ENCODE peak calls at places on chromosomes 16 and 17, in four cellular contexts. T, M, L and C are unnamed samples.

GRCh38 chr17:42518755-42519545 is 17.1 kb upstream of the NAGLU start:
- DNase-seq in T (peak; percentile 24), M (no peak), L (no peak), C (no peak)

GRCh38 chr16:17334096-17334495 is 136.7 kb downstream of the XYLT1 start:
- DNase-seq in T (no peak), M (peak; percentile 69), L (no peak), C (no peak)

GRCh38 chr16:6335072-6335471 is 997.6 kb upstream of the RBFOX1 start:
- DNase-seq in T (peak; percentile 23), M (no peak), L (no peak), C (no peak)

GRCh38 chr17:8563981-8564602 is 66.4 kb downstream of the MYH10 start:
- DNase-seq in T (no peak), M (peak; percentile 29), L (no peak), C (no peak)

GRCh38 chr17:29112780-29113295 is 67.4 kb downstream of the MYO18A start:
- DNase-seq in T (no peak), M (no peak), L (no peak), C (no peak)

GRCh38 chr16:8931864-8932263 is 31.8 kb downstream of the USP7 start:
- DNase-seq in T (peak; percentile 37), M (no peak), L (peak; percentile 39), C (no peak)

GRCh38 chr16:69798466-69798865 is 36.3 kb downstream of the WWP2 start:
- DNase-seq in T (peak; percentile 28), M (no peak), L (no peak), C (no peak)

GRCh38 chr17:46802831-46803230 is 15.7 kb downstream of the WNT3 start:
- DNase-seq in T (no peak), M (no peak), L (no peak), C (no peak)

GRCh38 chr16:2810651-2811050 is 6.4 kb upstream of the PRSS21 start:
- DNase-seq in T (no peak), M (no peak), L (no peak), C (no peak)

GRCh38 chr17:178292-179065 is 3.0 kb downstream of the DOC2B start:
- DNase-seq in T (no peak), M (no peak), L (no peak), C (no peak)

GRCh38 chr16:51376080-51376479 is 225.0 kb upstream of the SALL1 start:
- DNase-seq in T (no peak), M (no peak), L (no peak), C (no peak)

GRCh38 chr16:4799171-4799855 is 3.1 kb downstream of the ROGDI start:
- DNase-seq in T (no peak), M (no peak), L (no peak), C (no peak)

GRCh38 chr17:45396496-45397205 is 36.0 kb downstream of the ARHGAP27 start:
- DNase-seq in T (no peak), M (no peak), L (no peak), C (no peak)

GRCh38 chr16:82653550-82654511 is 27.1 kb downstream of the CDH13 start:
- DNase-seq in T (peak; percentile 93), M (peak; percentile 62), L (peak; percentile 30), C (peak; percentile 91)

GRCh38 chr17:67629963-67630320 is 87.8 kb upstream of the NOL11 start:
- DNase-seq in T (peak; percentile 43), M (peak; percentile 62), L (no peak), C (no peak)

GRCh38 chr16:5642470-5642869 is 544.9 kb upstream of the EEF2KMT start:
- DNase-seq in T (no peak), M (no peak), L (no peak), C (no peak)

GRCh38 chr16:48542020-48542473 is 67.9 kb downstream of the N4BP1 start:
- DNase-seq in T (peak; percentile 37), M (no peak), L (no peak), C (no peak)

GRCh38 chr17:81388612-81389367 is 6.5 kb upstream of the BAHCC1 start:
- DNase-seq in T (no peak), M (no peak), L (no peak), C (no peak)

GRCh38 chr16:11989238-11990160 is 13.0 kb downstream of the SNX29 start:
- DNase-seq in T (no peak), M (no peak), L (no peak), C (no peak)

GRCh38 chr17:37019745-37020129 is 71.0 kb downstream of the AATF start:
- DNase-seq in T (no peak), M (no peak), L (no peak), C (no peak)

GRCh38 chr17:40319651-40320550 is 10.9 kb downstream of the RARA start:
- DNase-seq in T (no peak), M (no peak), L (peak; percentile 86), C (no peak)

GRCh38 chr17:75481194-75482059 is 25.0 kb downstream of the TMEM94 start:
- DNase-seq in T (no peak), M (no peak), L (no peak), C (no peak)

GRCh38 chr16:82881517-82881916 is 254.7 kb downstream of the CDH13 start:
- DNase-seq in T (no peak), M (no peak), L (no peak), C (no peak)

GRCh38 chr16:74565378-74565777 is 41.5 kb downstream of the GLG1 start:
- DNase-seq in T (no peak), M (no peak), L (no peak), C (no peak)

GRCh38 chr17:19014628-19015215 is 10.2 kb upstream of the FAM83G start:
- DNase-seq in T (no peak), M (no peak), L (no peak), C (no peak)

GRCh38 chr16:79757968-79758367 is 157.4 kb upstream of the MAF start:
- DNase-seq in T (no peak), M (no peak), L (no peak), C (no peak)

GRCh38 chr16:58128721-58129096 is 472 bp downstream of the CFAP20 start:
- DNase-seq in T (no peak), M (no peak), L (peak; percentile 12), C (no peak)

GRCh38 chr16:66973716-66974115 is 12.7 kb downstream of the CES3 start:
- DNase-seq in T (no peak), M (no peak), L (no peak), C (no peak)

GRCh38 chr16:66976746-66977145 is 11.6 kb upstream of the CES4A start:
- DNase-seq in T (no peak), M (no peak), L (no peak), C (no peak)

GRCh38 chr16:66975302-66975893 is 13.0 kb upstream of the CES4A start:
- DNase-seq in T (no peak), M (no peak), L (no peak), C (no peak)

GRCh38 chr16:66979011-66979717 is 9.2 kb upstream of the CES4A start:
- DNase-seq in T (no peak), M (no peak), L (no peak), C (no peak)

DNA sequence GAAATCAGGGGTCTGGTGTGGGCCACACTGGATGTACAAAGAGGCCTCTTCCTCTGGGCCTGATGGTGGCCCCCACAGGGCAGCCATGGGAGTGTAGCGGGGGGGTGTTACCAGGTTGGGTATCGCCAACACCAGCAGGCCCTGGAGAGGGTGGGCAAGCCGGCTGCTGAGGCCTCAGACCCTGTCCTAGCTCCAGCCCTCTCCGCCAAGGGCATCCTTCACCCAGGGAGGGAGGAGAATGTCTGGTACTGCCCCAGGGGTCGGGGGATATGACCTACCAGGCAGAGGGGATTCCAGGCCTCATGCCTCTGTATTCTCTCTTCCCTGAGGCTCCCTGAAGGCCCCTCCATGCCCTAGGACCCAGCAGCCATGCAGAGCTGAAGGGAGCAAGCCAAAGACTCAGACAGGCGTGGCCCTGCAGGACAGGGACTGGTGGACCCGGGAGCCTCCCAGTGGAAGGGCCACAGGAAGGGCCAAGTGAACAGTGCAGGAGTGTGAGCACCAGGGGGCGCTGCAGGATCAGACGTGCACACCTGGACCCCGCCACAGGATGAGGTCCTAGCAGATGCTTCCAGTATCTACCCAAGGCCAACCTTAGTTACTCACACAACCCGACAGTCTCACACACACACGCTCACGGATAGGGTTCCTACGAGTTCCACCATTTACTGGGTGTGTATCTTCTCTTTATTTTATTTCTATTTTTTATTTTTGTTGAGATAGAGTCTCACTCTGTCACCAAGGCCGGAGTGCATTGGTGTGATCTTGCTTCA is 10.9 kb upstream of the CES4A start:
- DNase-seq in T (peak; percentile 76), M (peak; percentile 58), L (peak; percentile 87), C (no peak)
- H3K4me3 ChIP-seq in T (no peak overlapping the region), M (no peak overlapping the region), L (no peak overlapping the region), C (no peak overlapping the region)

GRCh38 chr16:52466998-52467397 is 79.9 kb downstream of the TOX3 start:
- DNase-seq in T (no peak), M (no peak), L (no peak), C (no peak)
- H3K4me3 ChIP-seq in T (no peak overlapping the region), M (no peak overlapping the region), L (no peak overlapping the region), C (no peak overlapping the region)

GRCh38 chr16:86580798-86581185 is 2.4 kb downstream of the FOXL1 start:
- DNase-seq in T (no peak), M (no peak), L (no peak), C (no peak)

GRCh38 chr16:86579268-86580062 is 1.1 kb downstream of the FOXL1 start:
- DNase-seq in T (no peak), M (no peak), L (no peak), C (no peak)

GRCh38 chr16:86581458-86581857 is 3.1 kb downstream of the FOXL1 start:
- DNase-seq in T (no peak), M (no peak), L (no peak), C (no peak)

GRCh38 chr16:86578499-86579267 is at the start of gene FOXL1:
- DNase-seq in T (peak; percentile 78), M (no peak), L (no peak), C (no peak)

DNA sequence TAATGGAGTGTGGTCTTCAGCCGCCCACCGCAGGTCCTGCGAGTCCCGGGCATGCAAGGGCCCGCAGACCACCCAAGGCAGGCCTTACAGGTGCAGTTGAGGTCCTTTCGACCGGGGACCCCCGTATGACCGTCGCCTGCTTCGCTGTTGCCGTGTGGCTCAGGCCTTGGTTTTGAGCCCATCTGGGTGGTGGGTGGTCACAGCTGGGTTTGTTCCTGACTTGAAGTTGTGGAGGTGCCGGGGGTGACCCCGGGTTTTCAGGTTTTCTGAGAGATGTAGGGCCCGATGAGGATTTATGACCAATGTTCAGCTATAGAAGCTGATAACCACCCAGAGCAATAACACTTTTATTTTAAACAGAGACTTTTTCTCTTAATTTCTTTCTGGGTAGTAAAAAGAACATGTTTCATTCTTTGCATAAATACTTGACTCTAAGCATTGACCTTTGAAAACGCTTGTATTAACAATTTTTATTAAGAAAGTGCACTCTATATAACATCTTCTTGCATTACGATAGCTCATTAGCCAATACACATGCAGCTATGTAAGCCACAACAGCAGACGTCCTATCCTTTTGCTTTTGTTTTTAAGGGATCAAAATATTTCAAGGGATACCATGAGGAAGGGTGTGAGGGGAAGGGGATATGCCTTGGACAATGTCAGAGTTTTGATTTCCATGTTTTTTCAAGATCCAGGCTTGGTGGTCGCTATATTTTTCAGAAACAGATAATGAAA is 1.9 kb downstream of the FOXL1 start:
- DNase-seq in T (no peak), M (no peak), L (no peak), C (no peak)
- H3K4me3 ChIP-seq in T (peak overlapping the region; percentile 58), M (peak overlapping the region; percentile 32), L (no peak overlapping the region), C (no peak overlapping the region)

DNA sequence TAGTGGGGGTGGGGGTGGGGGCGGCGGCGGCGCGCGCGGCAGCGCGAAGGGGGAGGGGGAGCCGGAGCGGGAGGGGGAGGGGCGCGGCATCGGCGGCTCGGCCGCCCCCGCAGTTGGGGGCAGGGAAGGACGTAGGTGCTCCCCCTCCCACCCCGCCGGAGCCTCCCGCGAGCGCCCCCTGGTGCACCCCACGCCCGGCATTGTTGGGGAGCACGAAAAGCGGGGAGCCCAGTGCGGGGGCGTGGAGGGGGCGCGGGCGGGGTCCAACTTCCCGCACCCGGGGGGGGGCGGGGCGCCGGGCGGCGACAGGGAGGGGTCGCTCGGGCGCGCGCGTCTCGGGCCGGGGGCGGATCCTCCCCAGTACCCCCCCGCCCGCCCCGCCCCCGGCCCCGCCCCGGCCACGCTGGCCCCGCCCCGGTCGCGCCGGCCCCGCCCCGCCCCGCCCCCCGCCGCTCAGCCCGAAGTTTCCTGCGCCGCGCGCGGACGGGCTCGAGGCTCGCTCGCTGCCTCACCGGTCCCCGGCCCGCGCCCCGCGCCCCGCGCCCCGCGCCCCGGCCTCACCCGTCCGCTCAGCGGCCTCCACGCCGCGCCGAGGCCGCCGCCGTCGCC is at the start of gene CACNA1H:
- DNase-seq in T (no peak), M (no peak), L (peak; percentile 29), C (no peak)
- H3K4me3 ChIP-seq in T (peak within 1 kb of the TSS; percentile 9), M (no peak within 1 kb of the TSS), L (no peak within 1 kb of the TSS), C (peak within 1 kb of the TSS; percentile 38)